ENCODE peak calls at places on chromosomes 4 and X, in nine cellular contexts. K is H7; O is iris pigment epithelial cell; E is activated CD8-positive, alpha-beta memory T cell treated with anti-CD3 and anti-CD28 coated beads, Interleukin-2, amount 50 U/mL, for 4 hours; D is NCI-H1930; Q is ELR; L is spleen; Z is endodermal cell; G is stimulated activated CD8-positive, alpha-beta memory T cell treated with anti-CD3 and anti-CD28 coated beads, Interleukin-4, amount 100 ng/mL, for 24 hours. C is an unnamed sample.

GRCh38 chr4:56909083-56909981 is 1.6 kb downstream of the REST start:
- DNase-seq in K (peak), O (peak), E (no peak), D (no peak), Q (peak), L (no peak), Z (peak), G (no peak), C (no peak)

GRCh38 chr4:6115746-6116586 is 84.4 kb downstream of the JAKMIP1 start:
- DNase-seq in K (no peak), O (no peak), E (no peak), D (no peak), Q (no peak), L (no peak), Z (peak), G (no peak), C (no peak)

GRCh38 chr4:56049428-56050212 is 100.9 kb downstream of the CEP135 start:
- DNase-seq in K (peak), O (peak), E (no peak), D (peak), Q (peak), L (peak), Z (peak), G (no peak), C (no peak)

GRCh38 chr4:123924536-123924935 is 527.9 kb downstream of the SPRY1 start:
- DNase-seq in K (no peak), O (peak), E (no peak), D (no peak), Q (no peak), L (no peak), Z (no peak), G (no peak), C (no peak)

GRCh38 chr4:184907216-184907615 is 81.4 kb upstream of the ACSL1 start:
- DNase-seq in K (no peak), O (no peak), E (no peak), D (no peak), Q (no peak), L (no peak), Z (no peak), G (no peak), C (no peak)

GRCh38 chr4:77072195-77072753 is 3.5 kb downstream of the CCNI start:
- DNase-seq in K (no peak), O (no peak), E (peak), D (no peak), Q (no peak), L (no peak), Z (no peak), G (no peak), C (no peak)

GRCh38 chr4:158809611-158810486 is 41.0 kb downstream of the FNIP2 start:
- DNase-seq in K (no peak), O (peak), E (no peak), D (no peak), Q (peak), L (no peak), Z (no peak), G (no peak), C (no peak)

GRCh38 chrX:56788717-56789122 is 59.7 kb downstream of the NBDY start:
- DNase-seq in K (no peak), O (no peak), E (peak), D (no peak), Q (no peak), L (peak), Z (no peak), G (peak), C (no peak)

GRCh38 chrX:63050225-63050624 is 300.9 kb downstream of the SPIN4 start:
- DNase-seq in K (no peak), O (peak), E (no peak), D (no peak), Q (no peak), L (no peak), Z (no peak), G (no peak), C (no peak)

GRCh38 chrX:48751343-48751742 is 10.2 kb upstream of the GLOD5 start:
- DNase-seq in K (no peak), O (no peak), E (no peak), D (no peak), Q (no peak), L (no peak), Z (no peak), G (no peak), C (no peak)

GRCh38 chr4:77220841-77221613 is 64.0 kb downstream of the CCNG2 start:
- DNase-seq in K (no peak), O (peak), E (no peak), D (no peak), Q (no peak), L (no peak), Z (no peak), G (no peak), C (no peak)

GRCh38 chr4:110310795-110311194 is 112.4 kb upstream of the ELOVL6 start:
- DNase-seq in K (no peak), O (no peak), E (no peak), D (no peak), Q (no peak), L (no peak), Z (no peak), G (no peak), C (no peak)

GRCh38 chr4:19381068-19381467 is 870.6 kb upstream of the SLIT2 start:
- DNase-seq in K (no peak), O (peak), E (no peak), D (no peak), Q (peak), L (no peak), Z (no peak), G (no peak), C (no peak)

GRCh38 chr4:10260777-10261176 is 144.2 kb upstream of the WDR1 start:
- DNase-seq in K (no peak), O (no peak), E (no peak), D (no peak), Q (peak), L (no peak), Z (peak), G (no peak), C (no peak)

GRCh38 chr4:38509551-38509950 is 154.4 kb upstream of the KLF3 start:
- DNase-seq in K (no peak), O (no peak), E (no peak), D (no peak), Q (no peak), L (no peak), Z (no peak), G (no peak), C (no peak)

GRCh38 chr4:138035781-138036258 is 206.3 kb downstream of the SLC7A11 start:
- DNase-seq in K (peak), O (peak), E (no peak), D (no peak), Q (peak), L (no peak), Z (peak), G (no peak), C (peak)

GRCh38 chrX:107551546-107551945 is 76.8 kb upstream of the PRPS1 start:
- DNase-seq in K (no peak), O (no peak), E (no peak), D (no peak), Q (no peak), L (no peak), Z (no peak), G (no peak), C (no peak)

GRCh38 chr4:83272900-83273299 is 11.7 kb downstream of the COQ2 start:
- DNase-seq in K (no peak), O (no peak), E (no peak), D (no peak), Q (no peak), L (no peak), Z (no peak), G (no peak), C (no peak)

GRCh38 chr4:120926358-120927025 is 4.0 kb upstream of the PRDM5 start:
- DNase-seq in K (no peak), O (no peak), E (no peak), D (no peak), Q (no peak), L (no peak), Z (no peak), G (no peak), C (no peak)

GRCh38 chr4:57124145-57124544 is 14.0 kb upstream of the IGFBP7 start:
- DNase-seq in K (no peak), O (no peak), E (no peak), D (no peak), Q (no peak), L (no peak), Z (no peak), G (no peak), C (no peak)

GRCh38 chr4:107780665-107781064 is 44.1 kb upstream of the SGMS2 start:
- DNase-seq in K (no peak), O (peak), E (no peak), D (peak), Q (peak), L (no peak), Z (no peak), G (no peak), C (no peak)

GRCh38 chr4:34633216-34633615 is 1611.1 kb downstream of the ARAP2 start:
- DNase-seq in K (no peak), O (peak), E (no peak), D (no peak), Q (no peak), L (no peak), Z (no peak), G (no peak), C (no peak)

GRCh38 chr4:45732161-45732560 is 391.7 kb downstream of the GABRG1 start:
- DNase-seq in K (peak), O (no peak), E (no peak), D (no peak), Q (no peak), L (no peak), Z (no peak), G (no peak), C (no peak)

GRCh38 chr4:41102360-41103092 is 111.8 kb downstream of the APBB2 start:
- DNase-seq in K (no peak), O (no peak), E (no peak), D (no peak), Q (no peak), L (no peak), Z (no peak), G (no peak), C (no peak)

GRCh38 chr4:8540072-8540471 is 40.1 kb upstream of the GPR78 start:
- DNase-seq in K (no peak), O (no peak), E (no peak), D (no peak), Q (no peak), L (peak), Z (no peak), G (no peak), C (no peak)

GRCh38 chr4:182190306-182190705 is 52.9 kb upstream of the TENM3 start:
- DNase-seq in K (no peak), O (no peak), E (no peak), D (no peak), Q (no peak), L (no peak), Z (no peak), G (no peak), C (no peak)

GRCh38 chrX:49163555-49164419 is 1.2 kb downstream of the MAGIX start:
- DNase-seq in K (peak), O (peak), E (peak), D (peak), Q (peak), L (peak), Z (peak), G (peak), C (no peak)

GRCh38 chr4:78662661-78663060 is 111.1 kb downstream of the ANXA3 start:
- DNase-seq in K (no peak), O (no peak), E (no peak), D (no peak), Q (no peak), L (no peak), Z (no peak), G (no peak), C (no peak)

GRCh38 chr4:149589826-149590225 is 225.8 kb downstream of the IQCM start:
- DNase-seq in K (no peak), O (no peak), E (no peak), D (no peak), Q (no peak), L (no peak), Z (no peak), G (no peak), C (no peak)

GRCh38 chr4:101183658-101184373 is 163.5 kb downstream of the PPP3CA start:
- DNase-seq in K (no peak), O (peak), E (no peak), D (no peak), Q (peak), L (no peak), Z (no peak), G (no peak), C (no peak)

GRCh38 chr4:109559625-109559982 is 442 bp upstream of the MCUB start:
- DNase-seq in K (peak), O (peak), E (no peak), D (no peak), Q (peak), L (peak), Z (peak), G (peak), C (no peak)

GRCh38 chrX:107676559-107677378 is 48.5 kb downstream of the PRPS1 start:
- DNase-seq in K (peak), O (peak), E (peak), D (no peak), Q (peak), L (peak), Z (peak), G (no peak), C (no peak)

GRCh38 chr4:65798498-65799127 is 128.3 kb upstream of the EPHA5 start:
- DNase-seq in K (no peak), O (no peak), E (no peak), D (no peak), Q (no peak), L (no peak), Z (no peak), G (no peak), C (no peak)

GRCh38 chrX:24838624-24839023 is 144.9 kb downstream of the POLA1 start:
- DNase-seq in K (peak), O (peak), E (no peak), D (no peak), Q (peak), L (no peak), Z (no peak), G (no peak), C (no peak)

GRCh38 chr4:156672492-156672891 is 299.1 kb downstream of the PDGFC start:
- DNase-seq in K (no peak), O (no peak), E (no peak), D (no peak), Q (no peak), L (no peak), Z (no peak), G (no peak), C (no peak)

GRCh38 chr4:16472537-16472936 is 246.3 kb upstream of the TAPT1 start:
- DNase-seq in K (no peak), O (no peak), E (no peak), D (no peak), Q (no peak), L (no peak), Z (no peak), G (no peak), C (no peak)

GRCh38 chr4:48914311-48914710 is 7.7 kb upstream of the OCIAD2 start:
- DNase-seq in K (no peak), O (no peak), E (no peak), D (no peak), Q (no peak), L (no peak), Z (no peak), G (no peak), C (no peak)

GRCh38 chr4:173218411-173219125 is 50.0 kb downstream of the GALNT7 start:
- DNase-seq in K (no peak), O (peak), E (no peak), D (no peak), Q (peak), L (no peak), Z (no peak), G (no peak), C (no peak)